ENCODE peak calls at places on chromosomes 2 and 18, in seven cellular contexts. V, H, L, Q, I, M and U are unnamed samples.

GRCh38 chr2:178914259-178914849 is 107.1 kb upstream of the TTN start:
- DNase-seq in V (peak), Q (peak), L (peak), M (peak), I (peak), H (peak), U (peak)

GRCh38 chr18:70142021-70142420 is 63.5 kb downstream of the RTTN start:
- DNase-seq in I (no peak), Q (no peak), L (no peak), H (no peak), M (no peak), V (no peak), U (no peak)

GRCh38 chr2:182672471-182673165 is 43.4 kb upstream of the DNAJC10 start:
- DNase-seq in I (no peak), H (no peak), V (peak), M (no peak), Q (no peak), L (peak), U (no peak)

GRCh38 chr18:39938678-39939077 is 2016.4 kb upstream of the PIK3C3 start:
- DNase-seq in Q (peak), L (no peak), I (no peak), M (no peak), V (no peak), H (no peak), U (no peak)

GRCh38 chr2:181678033-181678586 is 2.2 kb downstream of the NEUROD1 start:
- DNase-seq in M (peak), H (peak), V (peak), L (peak), Q (no peak), I (peak), U (peak)

GRCh38 chr18:27108842-27109241 is 76.3 kb downstream of the CHST9 start:
- DNase-seq in L (no peak), V (no peak), H (no peak), I (no peak), Q (no peak), M (no peak), U (no peak)

GRCh38 chr2:43224571-43225092 is 1.8 kb downstream of the ZFP36L2 start:
- DNase-seq in M (peak), V (no peak), Q (no peak), I (peak), L (peak), H (peak), U (no peak)

GRCh38 chr2:234273887-234274584 is 222.8 kb downstream of the ARL4C start:
- DNase-seq in M (peak), L (no peak), Q (no peak), V (no peak), I (no peak), H (peak), U (no peak)

GRCh38 chr18:31716362-31716761 is 32.0 kb upstream of the B4GALT6 start:
- DNase-seq in V (no peak), I (no peak), M (no peak), L (no peak), H (no peak), Q (no peak), U (no peak)

GRCh38 chr2:126792186-126792585 is 106.5 kb upstream of the TEX51 start:
- DNase-seq in L (no peak), V (no peak), I (no peak), M (no peak), Q (no peak), H (no peak), U (no peak)

GRCh38 chr2:96867756-96868554 is 1.9 kb downstream of the SEMA4C start:
- DNase-seq in Q (no peak), M (no peak), V (no peak), H (peak), I (no peak), L (peak), U (no peak)

GRCh38 chr2:71720283-71720560 is 266.9 kb downstream of the DYSF start:
- DNase-seq in V (no peak), I (no peak), H (no peak), M (no peak), L (no peak), Q (no peak), U (no peak)

GRCh38 chr18:30763913-30764350 is 278.6 kb downstream of the DSC3 start:
- DNase-seq in I (no peak), Q (no peak), H (no peak), L (no peak), V (no peak), M (no peak), U (no peak)

GRCh38 chr2:235542728-235543125 is 48.9 kb downstream of the AGAP1 start:
- DNase-seq in Q (no peak), V (no peak), L (no peak), M (no peak), I (no peak), H (no peak), U (no peak)

GRCh38 chr2:96832751-96833507 is 10.9 kb downstream of the ANKRD23 start:
- DNase-seq in V (peak), H (no peak), Q (peak), I (peak), L (peak), M (no peak), U (peak)

GRCh38 chr2:188952901-188953300 is 21.3 kb upstream of the COL3A1 start:
- DNase-seq in Q (no peak), I (no peak), L (no peak), H (no peak), V (no peak), M (no peak), U (no peak)

GRCh38 chr2:190862591-190862991 is 18.0 kb upstream of the GLS start:
- DNase-seq in M (peak), I (no peak), H (no peak), Q (no peak), V (no peak), L (peak), U (peak)

GRCh38 chr2:150472122-150472899 is 15.2 kb downstream of the RND3 start:
- DNase-seq in I (no peak), V (no peak), Q (no peak), M (no peak), H (no peak), L (peak), U (no peak)

GRCh38 chr2:210756821-210757220 is 200.4 kb downstream of the CPS1 start:
- DNase-seq in L (no peak), V (no peak), I (no peak), M (no peak), H (no peak), Q (no peak), U (no peak)